ENCODE peak calls at places on chromosome 19, in nine cellular contexts. One of them, this sample, is unnamed.

GRCh38 chr19:56405062-56405461 is 930 bp downstream of the ZNF583 start:
- DNase-seq in stomach: no peak
- DNase-seq in heart left ventricle: no peak
- DNase-seq in foreskin fibroblast: no peak
- DNase-seq in HCT116: no peak
- DNase-seq in cardiac muscle cell: no peak
- DNase-seq in uterus: no peak
- DNase-seq in epithelial cell of proximal tubule: no peak
- DNase-seq in brain microvascular endothelial cell: no peak
- DNase-seq in this sample: no peak

GRCh38 chr19:4063369-4064072 is 3.2 kb downstream of the ZBTB7A start:
- DNase-seq in HCT116: no peak
- DNase-seq in cardiac muscle cell: no peak
- DNase-seq in stomach: no peak
- DNase-seq in heart left ventricle: no peak
- DNase-seq in foreskin fibroblast: no peak
- DNase-seq in uterus: no peak
- DNase-seq in brain microvascular endothelial cell: no peak
- DNase-seq in epithelial cell of proximal tubule: no peak
- DNase-seq in this sample: no peak

GRCh38 chr19:22623841-22624221 is 10.3 kb upstream of the ZNF492 start:
- DNase-seq in epithelial cell of proximal tubule: no peak
- DNase-seq in foreskin fibroblast: no peak
- DNase-seq in brain microvascular endothelial cell: no peak
- DNase-seq in uterus: no peak
- DNase-seq in heart left ventricle: no peak
- DNase-seq in cardiac muscle cell: no peak
- DNase-seq in stomach: no peak
- DNase-seq in HCT116: no peak
- DNase-seq in this sample: no peak

GRCh38 chr19:31613683-31614219 is 264.5 kb upstream of the TSHZ3 start:
- DNase-seq in heart left ventricle: no peak
- DNase-seq in brain microvascular endothelial cell: no peak
- DNase-seq in stomach: no peak
- DNase-seq in epithelial cell of proximal tubule: no peak
- DNase-seq in uterus: no peak
- DNase-seq in cardiac muscle cell: no peak
- DNase-seq in HCT116: no peak
- DNase-seq in foreskin fibroblast: no peak
- DNase-seq in this sample: no peak

GRCh38 chr19:40320558-40320935 is 27.6 kb downstream of the C19orf47 start:
- DNase-seq in cardiac muscle cell: no peak
- DNase-seq in foreskin fibroblast: no peak
- DNase-seq in HCT116: no peak
- DNase-seq in uterus: no peak
- DNase-seq in stomach: no peak
- DNase-seq in brain microvascular endothelial cell: no peak
- DNase-seq in heart left ventricle: no peak
- DNase-seq in epithelial cell of proximal tubule: no peak
- DNase-seq in this sample: no peak

GRCh38 chr19:11087870-11088507 is 1.3 kb upstream of the LDLR start:
- DNase-seq in uterus: no peak
- DNase-seq in brain microvascular endothelial cell: no peak
- DNase-seq in HCT116: no peak
- DNase-seq in heart left ventricle: no peak
- DNase-seq in foreskin fibroblast: no peak
- DNase-seq in stomach: no peak
- DNase-seq in cardiac muscle cell: no peak
- DNase-seq in epithelial cell of proximal tubule: no peak
- DNase-seq in this sample: no peak

GRCh38 chr19:54573330-54573872 is at the start of gene LILRA2:
- DNase-seq in HCT116: no peak
- DNase-seq in epithelial cell of proximal tubule: no peak
- DNase-seq in stomach: no peak
- DNase-seq in cardiac muscle cell: no peak
- DNase-seq in brain microvascular endothelial cell: no peak
- DNase-seq in heart left ventricle: no peak
- DNase-seq in uterus: no peak
- DNase-seq in foreskin fibroblast: no peak
- DNase-seq in this sample: no peak

GRCh38 chr19:5107432-5108122 is 138.7 kb downstream of the KDM4B start:
- DNase-seq in foreskin fibroblast: no peak
- DNase-seq in cardiac muscle cell: no peak
- DNase-seq in HCT116: no peak
- DNase-seq in uterus: no peak
- DNase-seq in heart left ventricle: peak; percentile 72
- DNase-seq in stomach: no peak
- DNase-seq in epithelial cell of proximal tubule: no peak
- DNase-seq in brain microvascular endothelial cell: peak; percentile 8
- DNase-seq in this sample: no peak

GRCh38 chr19:47509170-47509847 is 5.6 kb downstream of the NAPA start:
- DNase-seq in epithelial cell of proximal tubule: no peak
- DNase-seq in stomach: no peak
- DNase-seq in uterus: no peak
- DNase-seq in brain microvascular endothelial cell: no peak
- DNase-seq in foreskin fibroblast: no peak
- DNase-seq in cardiac muscle cell: no peak
- DNase-seq in heart left ventricle: peak; percentile 23
- DNase-seq in HCT116: no peak
- DNase-seq in this sample: no peak

DNA sequence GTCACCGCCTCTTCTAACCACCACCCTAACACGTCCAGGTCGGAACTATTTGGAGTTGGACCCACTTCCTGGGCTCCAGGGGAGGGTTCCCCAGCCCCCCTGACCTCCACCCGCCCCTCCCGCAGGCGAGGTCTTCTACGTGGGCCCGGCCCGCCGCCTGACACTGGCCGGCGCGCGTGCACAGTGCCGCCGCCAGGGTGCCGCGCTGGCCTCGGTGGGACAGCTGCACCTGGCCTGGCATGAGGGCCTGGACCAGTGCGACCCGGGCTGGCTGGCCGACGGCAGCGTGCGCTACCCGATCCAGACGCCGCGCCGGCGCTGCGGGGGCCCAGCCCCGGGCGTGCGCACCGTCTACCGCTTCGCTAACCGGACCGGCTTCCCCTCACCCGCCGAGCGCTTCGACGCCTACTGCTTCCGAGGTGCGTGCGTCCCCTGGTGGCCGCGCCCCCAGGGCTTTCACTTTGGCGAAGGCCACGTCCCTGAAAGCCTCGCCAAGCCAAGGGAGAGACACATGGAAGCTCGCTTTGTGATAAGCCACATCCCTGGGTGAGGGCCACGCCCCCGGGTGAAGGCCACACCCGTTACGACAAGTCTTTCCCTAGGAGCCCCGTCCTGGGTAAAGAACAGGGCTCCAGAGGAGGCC is 13.2 kb downstream of the NCAN start:
- DNase-seq in stomach: peak; percentile 75
- DNase-seq in uterus: no peak
- DNase-seq in HCT116: peak; percentile 85
- DNase-seq in heart left ventricle: peak; percentile 70
- DNase-seq in brain microvascular endothelial cell: peak; percentile 45
- DNase-seq in epithelial cell of proximal tubule: no peak
- DNase-seq in cardiac muscle cell: peak; percentile 81
- DNase-seq in foreskin fibroblast: peak; percentile 41
- DNase-seq in this sample: no peak
- TF ChIP-seq CTCF in stomach: peak; percentile 52
- TF ChIP-seq CTCF in uterus: peak; percentile 59
- TF ChIP-seq CTCF in HCT116: peak; percentile 77
- TF ChIP-seq CTCF in heart left ventricle: peak; percentile 52
- TF ChIP-seq CTCF in brain microvascular endothelial cell: peak; percentile 76
- TF ChIP-seq CTCF in epithelial cell of proximal tubule: peak; percentile 72
- TF ChIP-seq CTCF in cardiac muscle cell: peak; percentile 73
- TF ChIP-seq CTCF in foreskin fibroblast: peak; percentile 55
- TF ChIP-seq CTCF in this sample: peak; percentile 74

DNA sequence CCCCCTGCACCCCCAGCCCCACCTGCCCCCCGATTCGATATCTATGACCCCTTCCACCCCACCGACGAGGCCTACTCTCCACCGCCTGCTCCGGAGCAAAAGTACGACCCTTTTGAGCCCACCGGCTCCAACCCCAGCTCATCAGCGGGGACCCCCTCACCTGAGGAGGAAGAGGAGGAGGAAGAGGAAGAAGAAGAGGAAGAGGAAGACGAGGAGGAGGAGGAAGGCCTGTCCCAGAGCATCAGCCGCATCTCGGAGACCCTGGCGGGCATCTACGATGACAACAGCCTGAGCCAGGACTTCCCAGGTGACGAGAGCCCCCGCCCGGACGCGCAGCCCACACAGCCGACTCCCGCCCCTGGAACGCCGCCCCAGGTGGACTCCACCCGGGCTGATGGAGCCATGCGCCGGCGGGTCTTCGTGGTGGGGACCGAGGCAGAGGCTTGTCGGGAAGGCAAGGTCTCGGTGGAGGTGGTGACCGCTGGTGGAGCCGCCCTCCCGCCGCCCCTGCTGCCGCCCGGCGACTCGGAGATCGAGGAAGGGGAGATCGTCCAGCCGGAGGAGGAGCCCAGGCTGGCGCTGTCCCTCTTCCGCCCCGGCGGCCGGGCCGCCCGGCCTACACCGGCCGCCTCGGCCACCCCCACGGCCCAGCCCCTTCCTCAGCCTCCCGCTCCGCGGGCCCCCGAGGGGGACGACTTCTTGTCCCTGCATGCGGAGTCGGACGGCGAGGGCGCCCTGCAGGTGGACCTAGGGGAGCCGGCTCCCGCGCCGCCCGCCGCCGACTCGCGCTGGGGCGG is 9.2 kb downstream of the SCAF1 start:
- DNase-seq in brain microvascular endothelial cell: no peak
- DNase-seq in epithelial cell of proximal tubule: no peak
- DNase-seq in uterus: no peak
- DNase-seq in stomach: no peak
- DNase-seq in foreskin fibroblast: no peak
- DNase-seq in cardiac muscle cell: no peak
- DNase-seq in heart left ventricle: no peak
- DNase-seq in HCT116: no peak
- DNase-seq in this sample: no peak
- H3K4me3 ChIP-seq in brain microvascular endothelial cell: no peak overlapping the region
- H3K4me3 ChIP-seq in epithelial cell of proximal tubule: no peak overlapping the region
- H3K4me3 ChIP-seq in uterus: no peak overlapping the region
- H3K4me3 ChIP-seq in stomach: no peak overlapping the region
- H3K4me3 ChIP-seq in foreskin fibroblast: no peak overlapping the region
- H3K4me3 ChIP-seq in cardiac muscle cell: no peak overlapping the region
- H3K4me3 ChIP-seq in heart left ventricle: no peak overlapping the region
- H3K4me3 ChIP-seq in HCT116: no peak overlapping the region
- H3K4me3 ChIP-seq in this sample: no peak overlapping the region

DNA sequence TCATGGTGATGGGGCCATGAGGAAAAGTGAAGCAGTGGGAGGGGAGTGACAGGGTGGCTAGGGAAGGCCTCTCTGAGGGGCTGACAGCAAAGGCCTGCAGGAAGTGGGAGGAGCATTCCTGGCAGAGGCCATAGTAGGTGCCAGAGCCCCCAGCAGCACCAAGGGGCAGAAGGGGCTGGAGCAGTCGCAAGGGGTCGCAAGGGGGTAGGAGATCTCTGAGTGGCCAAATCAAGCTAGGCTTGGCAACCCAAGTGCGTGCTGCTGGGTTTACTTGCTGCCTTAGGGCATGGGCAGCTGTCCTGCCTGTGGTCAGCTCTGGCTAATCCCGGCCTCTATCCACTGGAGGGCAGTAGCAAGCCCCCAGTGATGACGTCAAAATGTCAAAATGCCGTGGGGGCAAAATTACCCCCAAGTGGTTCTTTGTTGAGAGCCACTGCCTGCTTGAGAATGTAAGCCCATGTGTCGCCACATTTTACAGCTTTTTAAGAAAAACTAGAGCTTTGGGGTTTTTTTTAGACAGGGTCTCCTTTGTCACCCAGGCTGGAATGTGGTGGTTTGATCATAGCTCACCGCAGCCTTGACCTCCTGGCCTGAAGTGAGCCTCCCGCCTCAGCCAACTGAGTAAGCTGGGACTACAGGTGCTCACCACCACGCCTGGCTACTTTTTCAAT is 11.8 kb downstream of the CCDC97 start:
- DNase-seq in epithelial cell of proximal tubule: no peak
- DNase-seq in foreskin fibroblast: peak; percentile 67
- DNase-seq in stomach: no peak
- DNase-seq in brain microvascular endothelial cell: peak; percentile 63
- DNase-seq in uterus: peak; percentile 62
- DNase-seq in cardiac muscle cell: peak; percentile 66
- DNase-seq in heart left ventricle: peak; percentile 60
- DNase-seq in HCT116: no peak
- DNase-seq in this sample: no peak
- TF ChIP-seq CTCF in epithelial cell of proximal tubule: peak; percentile 78
- TF ChIP-seq CTCF in foreskin fibroblast: peak; percentile 84
- TF ChIP-seq CTCF in stomach: peak; percentile 28
- TF ChIP-seq CTCF in brain microvascular endothelial cell: peak; percentile 90
- TF ChIP-seq CTCF in uterus: peak; percentile 73
- TF ChIP-seq CTCF in cardiac muscle cell: peak; percentile 82
- TF ChIP-seq CTCF in heart left ventricle: peak; percentile 65
- TF ChIP-seq CTCF in HCT116: peak; percentile 56
- TF ChIP-seq CTCF in this sample: peak; percentile 83

GRCh38 chr19:58059681-58060080 is 599 bp downstream of the ZNF135 start:
- DNase-seq in cardiac muscle cell: no peak
- DNase-seq in uterus: no peak
- DNase-seq in foreskin fibroblast: no peak
- DNase-seq in heart left ventricle: no peak
- DNase-seq in HCT116: no peak
- DNase-seq in stomach: no peak
- DNase-seq in epithelial cell of proximal tubule: no peak
- DNase-seq in brain microvascular endothelial cell: no peak
- DNase-seq in this sample: no peak
- H3K4me3 ChIP-seq in cardiac muscle cell: peak overlapping the region; percentile 56
- H3K4me3 ChIP-seq in uterus: peak overlapping the region; percentile 78
- H3K4me3 ChIP-seq in foreskin fibroblast: peak overlapping the region; percentile 62
- H3K4me3 ChIP-seq in heart left ventricle: peak overlapping the region; percentile 84
- H3K4me3 ChIP-seq in HCT116: no peak overlapping the region
- H3K4me3 ChIP-seq in stomach: peak overlapping the region; percentile 66
- H3K4me3 ChIP-seq in epithelial cell of proximal tubule: peak overlapping the region; percentile 61
- H3K4me3 ChIP-seq in brain microvascular endothelial cell: peak overlapping the region; percentile 52
- H3K4me3 ChIP-seq in this sample: peak overlapping the region; percentile 53

GRCh38 chr19:49347835-49348234 is 12.6 kb downstream of the CD37 start:
- DNase-seq in heart left ventricle: no peak
- DNase-seq in epithelial cell of proximal tubule: no peak
- DNase-seq in brain microvascular endothelial cell: peak; percentile 54
- DNase-seq in foreskin fibroblast: peak; percentile 86
- DNase-seq in stomach: no peak
- DNase-seq in HCT116: peak; percentile 81
- DNase-seq in uterus: peak; percentile 46
- DNase-seq in cardiac muscle cell: peak; percentile 55
- DNase-seq in this sample: no peak
- TF ChIP-seq CTCF in heart left ventricle: no peak
- TF ChIP-seq CTCF in epithelial cell of proximal tubule: peak; percentile 11
- TF ChIP-seq CTCF in brain microvascular endothelial cell: peak; percentile 45
- TF ChIP-seq CTCF in foreskin fibroblast: peak; percentile 17
- TF ChIP-seq CTCF in stomach: no peak
- TF ChIP-seq CTCF in HCT116: no peak
- TF ChIP-seq CTCF in uterus: no peak
- TF ChIP-seq CTCF in cardiac muscle cell: peak; percentile 28
- TF ChIP-seq CTCF in this sample: peak; percentile 34

This sample was measured in retinal pigment epithelial cell.